ENCODE peak calls at places on chromosome 2, in six cellular contexts. S is Peyer's patch, X is body of pancreas, J is PC-9, E is OCI-LY7, A is astrocyte. P is an unnamed sample.

GRCh38 chr2:231057590-231057989 is 923 bp downstream of the PSMD1 start:
- DNase-seq in S (no peak), X (no peak), J (no peak), E (no peak), A (peak; percentile 27), P (no peak)

GRCh38 chr2:238573065-238573778 is 146.5 kb downstream of the ASB1 start:
- DNase-seq in S (no peak), X (no peak), J (no peak), E (peak; percentile 29), A (no peak), P (peak; percentile 49)

GRCh38 chr2:1670636-1671035 is 73.7 kb downstream of the PXDN start:
- DNase-seq in S (no peak), X (no peak), J (no peak), E (no peak), A (no peak), P (no peak)

GRCh38 chr2:75076088-75076487 is 117.6 kb downstream of the POLE4 start:
- DNase-seq in S (no peak), X (no peak), J (no peak), E (no peak), A (no peak), P (no peak)

GRCh38 chr2:111052621-111053020 is 68.1 kb upstream of the BCL2L11 start:
- DNase-seq in S (no peak), X (no peak), J (no peak), E (no peak), A (no peak), P (no peak)

GRCh38 chr2:15355386-15355785 is 205.7 kb downstream of the NBAS start:
- DNase-seq in S (no peak), X (no peak), J (no peak), E (no peak), A (no peak), P (no peak)

GRCh38 chr2:172734711-172735645 is 667 bp upstream of the RAPGEF4 start:
- DNase-seq in S (no peak), X (no peak), J (no peak), E (no peak), A (no peak), P (peak; percentile 52)

GRCh38 chr2:237482485-237482884 is 4.6 kb upstream of the MLPH start:
- DNase-seq in S (peak; percentile 79), X (peak; percentile 82), J (peak; percentile 54), E (no peak), A (no peak), P (no peak)

GRCh38 chr2:127818794-127819425 is 7.9 kb upstream of the WDR33 start:
- DNase-seq in S (no peak), X (no peak), J (peak; percentile 34), E (no peak), A (no peak), P (no peak)

GRCh38 chr2:40401896-40402295 is 50.0 kb downstream of the SLC8A1 start:
- DNase-seq in S (no peak), X (no peak), J (peak; percentile 91), E (no peak), A (peak; percentile 91), P (peak; percentile 34)

GRCh38 chr2:58240595-58240937 is 559 bp downstream of the FANCL start:
- DNase-seq in S (no peak), X (no peak), J (no peak), E (no peak), A (no peak), P (peak; percentile 4)

GRCh38 chr2:191951832-191952231 is 104.9 kb upstream of the CAVIN2 start:
- DNase-seq in S (no peak), X (no peak), J (no peak), E (no peak), A (no peak), P (no peak)

GRCh38 chr2:132668189-132668833 is 1.7 kb downstream of the LYPD1 start:
- DNase-seq in S (no peak), X (no peak), J (no peak), E (no peak), A (peak; percentile 47), P (no peak)

GRCh38 chr2:136058262-136058661 is 59.7 kb downstream of the CXCR4 start:
- DNase-seq in S (no peak), X (no peak), J (no peak), E (no peak), A (no peak), P (no peak)

GRCh38 chr2:234512884-234513669 is 16.2 kb upstream of the ARL4C start:
- DNase-seq in S (no peak), X (no peak), J (no peak), E (no peak), A (peak; percentile 82), P (no peak)

GRCh38 chr2:146874260-146874658 is 970.6 kb upstream of the ACVR2A start:
- DNase-seq in S (no peak), X (no peak), J (peak; percentile 61), E (no peak), A (peak; percentile 55), P (peak; percentile 74)

GRCh38 chr2:140401056-140401455 is 1620.9 kb upstream of the NXPH2 start:
- DNase-seq in S (no peak), X (no peak), J (no peak), E (no peak), A (no peak), P (no peak)

GRCh38 chr2:127942002-127942401 is 56.2 kb upstream of the AMMECR1L start:
- DNase-seq in S (no peak), X (no peak), J (no peak), E (no peak), A (no peak), P (no peak)

GRCh38 chr2:46045888-46046287 is 251.3 kb upstream of the EPAS1 start:
- DNase-seq in S (no peak), X (no peak), J (no peak), E (no peak), A (no peak), P (no peak)

GRCh38 chr2:23508066-23508390 is 123.0 kb downstream of the KLHL29 start:
- DNase-seq in S (no peak), X (no peak), J (no peak), E (no peak), A (no peak), P (no peak)

GRCh38 chr2:162244559-162245031 is 1.4 kb upstream of the FAP start:
- DNase-seq in S (no peak), X (no peak), J (peak; percentile 87), E (no peak), A (peak; percentile 98), P (peak; percentile 87)

GRCh38 chr2:113126845-113127645 is at the start of gene IL1RN:
- DNase-seq in S (no peak), X (no peak), J (no peak), E (no peak), A (no peak), P (no peak)

GRCh38 chr2:239003933-239004636 is 156.2 kb downstream of the TWIST2 start:
- DNase-seq in S (no peak), X (no peak), J (no peak), E (no peak), A (no peak), P (no peak)

GRCh38 chr2:152594022-152594712 is 123.1 kb downstream of the PRPF40A start:
- DNase-seq in S (peak; percentile 52), X (no peak), J (no peak), E (peak; percentile 3), A (no peak), P (no peak)

GRCh38 chr2:84741182-84741822 is 139.6 kb downstream of the TRABD2A start:
- DNase-seq in S (peak; percentile 68), X (no peak), J (no peak), E (peak; percentile 50), A (no peak), P (no peak)
- TF ChIP-seq CTCF in S (no peak), X (no peak), J (no peak), E (peak; percentile 69), A (peak; percentile 11), P (no peak)

GRCh38 chr2:174842496-174842895 is 78.2 kb upstream of the CHRNA1 start:
- DNase-seq in S (no peak), X (no peak), J (no peak), E (no peak), A (no peak), P (no peak)

GRCh38 chr2:174841931-174842330 is 77.7 kb upstream of the CHRNA1 start:
- DNase-seq in S (no peak), X (no peak), J (no peak), E (no peak), A (no peak), P (no peak)

GRCh38 chr2:174846941-174847938 is 83.0 kb upstream of the CHRNA1 start:
- DNase-seq in S (no peak), X (no peak), J (peak; percentile 81), E (no peak), A (peak; percentile 96), P (peak; percentile 36)

GRCh38 chr2:174846218-174846617 is 81.9 kb upstream of the CHRNA1 start:
- DNase-seq in S (no peak), X (no peak), J (no peak), E (no peak), A (no peak), P (no peak)

GRCh38 chr2:174844295-174844708 is 80.0 kb upstream of the CHRNA1 start:
- DNase-seq in S (no peak), X (no peak), J (no peak), E (no peak), A (no peak), P (no peak)
- H3K27ac ChIP-seq in S (no peak overlapping the region), X (peak overlapping the region; percentile 50), J (no peak overlapping the region), E (no peak overlapping the region), A (no peak overlapping the region), P (no peak overlapping the region)

GRCh38 chr2:134375935-134376334 is 122.1 kb downstream of the MGAT5 start:
- DNase-seq in S (no peak), X (peak; percentile 52), J (no peak), E (no peak), A (peak; percentile 67), P (peak; percentile 45)
- TF ChIP-seq CTCF in S (peak; percentile 49), X (peak; percentile 57), J (peak; percentile 42), E (no peak), A (peak; percentile 36), P (no peak)

GRCh38 chr2:233406865-233407264 is 52.6 kb downstream of the DGKD start:
- DNase-seq in S (no peak), X (no peak), J (no peak), E (no peak), A (no peak), P (no peak)

GRCh38 chr2:233410191-233410760 is 56.0 kb downstream of the DGKD start:
- DNase-seq in S (peak; percentile 54), X (peak; percentile 32), J (no peak), E (no peak), A (no peak), P (no peak)

GRCh38 chr2:233411162-233411561 is 56.9 kb downstream of the DGKD start:
- DNase-seq in S (no peak), X (no peak), J (no peak), E (no peak), A (no peak), P (no peak)

GRCh38 chr2:233408366-233409285 is 54.3 kb downstream of the DGKD start:
- DNase-seq in S (peak; percentile 48), X (no peak), J (no peak), E (no peak), A (no peak), P (no peak)

GRCh38 chr2:233409286-233409991 is 55.1 kb downstream of the DGKD start:
- DNase-seq in S (peak; percentile 72), X (peak; percentile 33), J (no peak), E (no peak), A (no peak), P (no peak)
- H3K27ac ChIP-seq in S (peak overlapping the region; percentile 60), X (peak overlapping the region; percentile 60), J (no peak overlapping the region), E (no peak overlapping the region), A (no peak overlapping the region), P (no peak overlapping the region)

P was measured in RWPE1.